ENCODE peak calls at places on chromosomes 12 and 14, in ten cellular contexts. One of them, this sample, is unnamed.

GRCh38 chr14:91380610-91381371 is 36.8 kb downstream of the CCDC88C start:
- DNase-seq in hepatic stellate cell: no peak
- DNase-seq in non-pigmented ciliary epithelial cell: no peak
- DNase-seq in Calu3: no peak
- DNase-seq in iris pigment epithelial cell: peak
- DNase-seq in mesendoderm: no peak
- DNase-seq in LoVo: no peak
- DNase-seq in neural crest cell: no peak
- DNase-seq in activated CD4-positive, CD25-positive, alpha-beta regulatory T cell: no peak
- DNase-seq in activated T-cell treated with anti-CD3 and anti-CD28 coated beads for 1 hour: no peak
- DNase-seq in this sample: no peak

GRCh38 chr14:94161979-94162378 is 12.1 kb upstream of the PPP4R4 start:
- DNase-seq in hepatic stellate cell: no peak
- DNase-seq in non-pigmented ciliary epithelial cell: no peak
- DNase-seq in Calu3: no peak
- DNase-seq in iris pigment epithelial cell: peak
- DNase-seq in mesendoderm: no peak
- DNase-seq in LoVo: no peak
- DNase-seq in neural crest cell: no peak
- DNase-seq in activated CD4-positive, CD25-positive, alpha-beta regulatory T cell: no peak
- DNase-seq in activated T-cell treated with anti-CD3 and anti-CD28 coated beads for 1 hour: no peak
- DNase-seq in this sample: no peak

GRCh38 chr12:57868870-57869609 is 22.5 kb upstream of the CTDSP2 start:
- DNase-seq in hepatic stellate cell: no peak
- DNase-seq in non-pigmented ciliary epithelial cell: no peak
- DNase-seq in Calu3: no peak
- DNase-seq in iris pigment epithelial cell: no peak
- DNase-seq in mesendoderm: no peak
- DNase-seq in LoVo: no peak
- DNase-seq in neural crest cell: peak
- DNase-seq in activated CD4-positive, CD25-positive, alpha-beta regulatory T cell: no peak
- DNase-seq in activated T-cell treated with anti-CD3 and anti-CD28 coated beads for 1 hour: no peak
- DNase-seq in this sample: no peak

GRCh38 chr14:20356422-20356821 is 13.0 kb downstream of the PARP2 start:
- DNase-seq in hepatic stellate cell: no peak
- DNase-seq in non-pigmented ciliary epithelial cell: no peak
- DNase-seq in Calu3: no peak
- DNase-seq in iris pigment epithelial cell: peak
- DNase-seq in mesendoderm: no peak
- DNase-seq in LoVo: no peak
- DNase-seq in neural crest cell: no peak
- DNase-seq in activated CD4-positive, CD25-positive, alpha-beta regulatory T cell: no peak
- DNase-seq in activated T-cell treated with anti-CD3 and anti-CD28 coated beads for 1 hour: no peak
- DNase-seq in this sample: no peak

GRCh38 chr12:69022674-69023073 is 89.7 kb upstream of the CPM start:
- DNase-seq in hepatic stellate cell: no peak
- DNase-seq in non-pigmented ciliary epithelial cell: no peak
- DNase-seq in Calu3: no peak
- DNase-seq in iris pigment epithelial cell: no peak
- DNase-seq in mesendoderm: no peak
- DNase-seq in LoVo: no peak
- DNase-seq in neural crest cell: no peak
- DNase-seq in activated CD4-positive, CD25-positive, alpha-beta regulatory T cell: no peak
- DNase-seq in activated T-cell treated with anti-CD3 and anti-CD28 coated beads for 1 hour: no peak
- DNase-seq in this sample: no peak

GRCh38 chr14:52253503-52253902 is 14.0 kb upstream of the PTGDR start:
- DNase-seq in hepatic stellate cell: no peak
- DNase-seq in non-pigmented ciliary epithelial cell: no peak
- DNase-seq in Calu3: no peak
- DNase-seq in iris pigment epithelial cell: peak
- DNase-seq in mesendoderm: no peak
- DNase-seq in LoVo: no peak
- DNase-seq in neural crest cell: no peak
- DNase-seq in activated CD4-positive, CD25-positive, alpha-beta regulatory T cell: no peak
- DNase-seq in activated T-cell treated with anti-CD3 and anti-CD28 coated beads for 1 hour: no peak
- DNase-seq in this sample: no peak

GRCh38 chr12:51082561-51083139 is 746 bp downstream of the CSRNP2 start:
- DNase-seq in hepatic stellate cell: peak
- DNase-seq in non-pigmented ciliary epithelial cell: no peak
- DNase-seq in Calu3: no peak
- DNase-seq in iris pigment epithelial cell: peak
- DNase-seq in mesendoderm: peak
- DNase-seq in LoVo: peak
- DNase-seq in neural crest cell: no peak
- DNase-seq in activated CD4-positive, CD25-positive, alpha-beta regulatory T cell: no peak
- DNase-seq in activated T-cell treated with anti-CD3 and anti-CD28 coated beads for 1 hour: no peak
- DNase-seq in this sample: peak

GRCh38 chr14:22177870-22178269 is 411.2 kb downstream of the DAD1 start:
- DNase-seq in hepatic stellate cell: no peak
- DNase-seq in non-pigmented ciliary epithelial cell: no peak
- DNase-seq in Calu3: no peak
- DNase-seq in iris pigment epithelial cell: no peak
- DNase-seq in mesendoderm: no peak
- DNase-seq in LoVo: no peak
- DNase-seq in neural crest cell: no peak
- DNase-seq in activated CD4-positive, CD25-positive, alpha-beta regulatory T cell: no peak
- DNase-seq in activated T-cell treated with anti-CD3 and anti-CD28 coated beads for 1 hour: no peak
- DNase-seq in this sample: no peak

GRCh38 chr14:104805326-104805678 is 4.4 kb downstream of the ZBTB42 start:
- DNase-seq in hepatic stellate cell: peak
- DNase-seq in non-pigmented ciliary epithelial cell: peak
- DNase-seq in Calu3: peak
- DNase-seq in iris pigment epithelial cell: peak
- DNase-seq in mesendoderm: no peak
- DNase-seq in LoVo: no peak
- DNase-seq in neural crest cell: no peak
- DNase-seq in activated CD4-positive, CD25-positive, alpha-beta regulatory T cell: no peak
- DNase-seq in activated T-cell treated with anti-CD3 and anti-CD28 coated beads for 1 hour: no peak
- DNase-seq in this sample: no peak

GRCh38 chr12:77687346-77687745 is 143.3 kb upstream of the NAV3 start:
- DNase-seq in hepatic stellate cell: no peak
- DNase-seq in non-pigmented ciliary epithelial cell: no peak
- DNase-seq in Calu3: no peak
- DNase-seq in iris pigment epithelial cell: no peak
- DNase-seq in mesendoderm: no peak
- DNase-seq in LoVo: no peak
- DNase-seq in neural crest cell: no peak
- DNase-seq in activated CD4-positive, CD25-positive, alpha-beta regulatory T cell: no peak
- DNase-seq in activated T-cell treated with anti-CD3 and anti-CD28 coated beads for 1 hour: no peak
- DNase-seq in this sample: no peak

GRCh38 chr14:55867726-55868125 is 250.5 kb upstream of the PELI2 start:
- DNase-seq in hepatic stellate cell: no peak
- DNase-seq in non-pigmented ciliary epithelial cell: peak
- DNase-seq in Calu3: no peak
- DNase-seq in iris pigment epithelial cell: peak
- DNase-seq in mesendoderm: no peak
- DNase-seq in LoVo: no peak
- DNase-seq in neural crest cell: no peak
- DNase-seq in activated CD4-positive, CD25-positive, alpha-beta regulatory T cell: no peak
- DNase-seq in activated T-cell treated with anti-CD3 and anti-CD28 coated beads for 1 hour: no peak
- DNase-seq in this sample: no peak

GRCh38 chr12:71599213-71599612 is 64.4 kb downstream of the ZFC3H1 start:
- DNase-seq in hepatic stellate cell: no peak
- DNase-seq in non-pigmented ciliary epithelial cell: no peak
- DNase-seq in Calu3: no peak
- DNase-seq in iris pigment epithelial cell: no peak
- DNase-seq in mesendoderm: no peak
- DNase-seq in LoVo: no peak
- DNase-seq in neural crest cell: no peak
- DNase-seq in activated CD4-positive, CD25-positive, alpha-beta regulatory T cell: no peak
- DNase-seq in activated T-cell treated with anti-CD3 and anti-CD28 coated beads for 1 hour: no peak
- DNase-seq in this sample: no peak

GRCh38 chr12:10213168-10214130 is 772 bp downstream of the GABARAPL1 start:
- DNase-seq in hepatic stellate cell: peak
- DNase-seq in non-pigmented ciliary epithelial cell: peak
- DNase-seq in Calu3: peak
- DNase-seq in iris pigment epithelial cell: peak
- DNase-seq in mesendoderm: peak
- DNase-seq in LoVo: peak
- DNase-seq in neural crest cell: peak
- DNase-seq in activated CD4-positive, CD25-positive, alpha-beta regulatory T cell: peak
- DNase-seq in activated T-cell treated with anti-CD3 and anti-CD28 coated beads for 1 hour: peak
- DNase-seq in this sample: peak

GRCh38 chr12:113232787-113233585 is 11.7 kb downstream of the TPCN1 start:
- DNase-seq in hepatic stellate cell: no peak
- DNase-seq in non-pigmented ciliary epithelial cell: no peak
- DNase-seq in Calu3: no peak
- DNase-seq in iris pigment epithelial cell: peak
- DNase-seq in mesendoderm: peak
- DNase-seq in LoVo: no peak
- DNase-seq in neural crest cell: no peak
- DNase-seq in activated CD4-positive, CD25-positive, alpha-beta regulatory T cell: no peak
- DNase-seq in activated T-cell treated with anti-CD3 and anti-CD28 coated beads for 1 hour: peak
- DNase-seq in this sample: no peak

GRCh38 chr12:46259713-46260112 is 9.1 kb downstream of the SLC38A1 start:
- DNase-seq in hepatic stellate cell: no peak
- DNase-seq in non-pigmented ciliary epithelial cell: no peak
- DNase-seq in Calu3: no peak
- DNase-seq in iris pigment epithelial cell: no peak
- DNase-seq in mesendoderm: no peak
- DNase-seq in LoVo: no peak
- DNase-seq in neural crest cell: no peak
- DNase-seq in activated CD4-positive, CD25-positive, alpha-beta regulatory T cell: no peak
- DNase-seq in activated T-cell treated with anti-CD3 and anti-CD28 coated beads for 1 hour: no peak
- DNase-seq in this sample: no peak

GRCh38 chr12:1767407-1768090 is 52.8 kb upstream of the LRTM2 start:
- DNase-seq in hepatic stellate cell: no peak
- DNase-seq in non-pigmented ciliary epithelial cell: no peak
- DNase-seq in Calu3: no peak
- DNase-seq in iris pigment epithelial cell: no peak
- DNase-seq in mesendoderm: no peak
- DNase-seq in LoVo: no peak
- DNase-seq in neural crest cell: no peak
- DNase-seq in activated CD4-positive, CD25-positive, alpha-beta regulatory T cell: no peak
- DNase-seq in activated T-cell treated with anti-CD3 and anti-CD28 coated beads for 1 hour: no peak
- DNase-seq in this sample: no peak

GRCh38 chr14:103520657-103521437 is 1.8 kb downstream of the CKB start:
- DNase-seq in hepatic stellate cell: peak
- DNase-seq in non-pigmented ciliary epithelial cell: no peak
- DNase-seq in Calu3: peak
- DNase-seq in iris pigment epithelial cell: peak
- DNase-seq in mesendoderm: peak
- DNase-seq in LoVo: peak
- DNase-seq in neural crest cell: peak
- DNase-seq in activated CD4-positive, CD25-positive, alpha-beta regulatory T cell: no peak
- DNase-seq in activated T-cell treated with anti-CD3 and anti-CD28 coated beads for 1 hour: peak
- DNase-seq in this sample: peak

GRCh38 chr12:89349814-89350213 is 2.5 kb downstream of the DUSP6 start:
- DNase-seq in hepatic stellate cell: no peak
- DNase-seq in non-pigmented ciliary epithelial cell: no peak
- DNase-seq in Calu3: peak
- DNase-seq in iris pigment epithelial cell: peak
- DNase-seq in mesendoderm: peak
- DNase-seq in LoVo: no peak
- DNase-seq in neural crest cell: peak
- DNase-seq in activated CD4-positive, CD25-positive, alpha-beta regulatory T cell: no peak
- DNase-seq in activated T-cell treated with anti-CD3 and anti-CD28 coated beads for 1 hour: no peak
- DNase-seq in this sample: peak

GRCh38 chr14:70192915-70193314 is 4.2 kb upstream of the SLC8A3 start:
- DNase-seq in hepatic stellate cell: no peak
- DNase-seq in non-pigmented ciliary epithelial cell: no peak
- DNase-seq in Calu3: no peak
- DNase-seq in iris pigment epithelial cell: no peak
- DNase-seq in mesendoderm: peak
- DNase-seq in LoVo: no peak
- DNase-seq in neural crest cell: no peak
- DNase-seq in activated CD4-positive, CD25-positive, alpha-beta regulatory T cell: no peak
- DNase-seq in activated T-cell treated with anti-CD3 and anti-CD28 coated beads for 1 hour: no peak
- DNase-seq in this sample: no peak

GRCh38 chr14:23114669-23115491 is 4.2 kb downstream of the CEBPE start:
- DNase-seq in hepatic stellate cell: peak
- DNase-seq in non-pigmented ciliary epithelial cell: peak
- DNase-seq in Calu3: peak
- DNase-seq in iris pigment epithelial cell: peak
- DNase-seq in mesendoderm: no peak
- DNase-seq in LoVo: peak
- DNase-seq in neural crest cell: no peak
- DNase-seq in activated CD4-positive, CD25-positive, alpha-beta regulatory T cell: no peak
- DNase-seq in activated T-cell treated with anti-CD3 and anti-CD28 coated beads for 1 hour: no peak
- DNase-seq in this sample: no peak

GRCh38 chr12:122111070-122111750 is 32.7 kb downstream of the MLXIP start:
- DNase-seq in hepatic stellate cell: no peak
- DNase-seq in non-pigmented ciliary epithelial cell: no peak
- DNase-seq in Calu3: no peak
- DNase-seq in iris pigment epithelial cell: no peak
- DNase-seq in mesendoderm: no peak
- DNase-seq in LoVo: peak
- DNase-seq in neural crest cell: no peak
- DNase-seq in activated CD4-positive, CD25-positive, alpha-beta regulatory T cell: no peak
- DNase-seq in activated T-cell treated with anti-CD3 and anti-CD28 coated beads for 1 hour: no peak
- DNase-seq in this sample: peak

GRCh38 chr12:104502662-104503061 is 45.9 kb downstream of the CHST11 start:
- DNase-seq in hepatic stellate cell: no peak
- DNase-seq in non-pigmented ciliary epithelial cell: no peak
- DNase-seq in Calu3: no peak
- DNase-seq in iris pigment epithelial cell: no peak
- DNase-seq in mesendoderm: no peak
- DNase-seq in LoVo: no peak
- DNase-seq in neural crest cell: no peak
- DNase-seq in activated CD4-positive, CD25-positive, alpha-beta regulatory T cell: no peak
- DNase-seq in activated T-cell treated with anti-CD3 and anti-CD28 coated beads for 1 hour: no peak
- DNase-seq in this sample: no peak

GRCh38 chr14:22978873-22979671 is 3.3 kb downstream of the AJUBA start:
- DNase-seq in hepatic stellate cell: peak
- DNase-seq in non-pigmented ciliary epithelial cell: no peak
- DNase-seq in Calu3: no peak
- DNase-seq in iris pigment epithelial cell: no peak
- DNase-seq in mesendoderm: no peak
- DNase-seq in LoVo: no peak
- DNase-seq in neural crest cell: no peak
- DNase-seq in activated CD4-positive, CD25-positive, alpha-beta regulatory T cell: no peak
- DNase-seq in activated T-cell treated with anti-CD3 and anti-CD28 coated beads for 1 hour: no peak
- DNase-seq in this sample: peak

GRCh38 chr12:102010265-102010994 is 51.4 kb downstream of the WASHC3 start:
- DNase-seq in hepatic stellate cell: no peak
- DNase-seq in non-pigmented ciliary epithelial cell: no peak
- DNase-seq in Calu3: no peak
- DNase-seq in iris pigment epithelial cell: no peak
- DNase-seq in mesendoderm: no peak
- DNase-seq in LoVo: no peak
- DNase-seq in neural crest cell: no peak
- DNase-seq in activated CD4-positive, CD25-positive, alpha-beta regulatory T cell: no peak
- DNase-seq in activated T-cell treated with anti-CD3 and anti-CD28 coated beads for 1 hour: no peak
- DNase-seq in this sample: no peak

GRCh38 chr14:53249059-53249458 is 95.9 kb upstream of the DDHD1 start:
- DNase-seq in hepatic stellate cell: no peak
- DNase-seq in non-pigmented ciliary epithelial cell: no peak
- DNase-seq in Calu3: no peak
- DNase-seq in iris pigment epithelial cell: peak
- DNase-seq in mesendoderm: no peak
- DNase-seq in LoVo: no peak
- DNase-seq in neural crest cell: no peak
- DNase-seq in activated CD4-positive, CD25-positive, alpha-beta regulatory T cell: no peak
- DNase-seq in activated T-cell treated with anti-CD3 and anti-CD28 coated beads for 1 hour: no peak
- DNase-seq in this sample: no peak

GRCh38 chr12:50614167-50614762 is 109.5 kb downstream of the DIP2B start:
- DNase-seq in hepatic stellate cell: no peak
- DNase-seq in non-pigmented ciliary epithelial cell: no peak
- DNase-seq in Calu3: peak
- DNase-seq in iris pigment epithelial cell: peak
- DNase-seq in mesendoderm: peak
- DNase-seq in LoVo: no peak
- DNase-seq in neural crest cell: no peak
- DNase-seq in activated CD4-positive, CD25-positive, alpha-beta regulatory T cell: no peak
- DNase-seq in activated T-cell treated with anti-CD3 and anti-CD28 coated beads for 1 hour: no peak
- DNase-seq in this sample: no peak

GRCh38 chr12:117158911-117159310 is 31.4 kb downstream of the FBXO21 start:
- DNase-seq in hepatic stellate cell: no peak
- DNase-seq in non-pigmented ciliary epithelial cell: peak
- DNase-seq in Calu3: no peak
- DNase-seq in iris pigment epithelial cell: peak
- DNase-seq in mesendoderm: no peak
- DNase-seq in LoVo: no peak
- DNase-seq in neural crest cell: no peak
- DNase-seq in activated CD4-positive, CD25-positive, alpha-beta regulatory T cell: no peak
- DNase-seq in activated T-cell treated with anti-CD3 and anti-CD28 coated beads for 1 hour: no peak
- DNase-seq in this sample: no peak

GRCh38 chr14:70886421-70887206 is 20.6 kb upstream of the PCNX1 start:
- DNase-seq in hepatic stellate cell: no peak
- DNase-seq in non-pigmented ciliary epithelial cell: no peak
- DNase-seq in Calu3: no peak
- DNase-seq in iris pigment epithelial cell: peak
- DNase-seq in mesendoderm: peak
- DNase-seq in LoVo: no peak
- DNase-seq in neural crest cell: no peak
- DNase-seq in activated CD4-positive, CD25-positive, alpha-beta regulatory T cell: no peak
- DNase-seq in activated T-cell treated with anti-CD3 and anti-CD28 coated beads for 1 hour: no peak
- DNase-seq in this sample: no peak

This sample was measured in colonic mucosa.